ENCODE peak calls at places on chromosomes 16 and 17, in nine cellular contexts. P is heart right ventricle; Z is CD4-positive, CD25-positive, alpha-beta regulatory T cell; N is CD8-positive, alpha-beta memory T cell; X is IMR-90; G is Karpas-422; O is fibroblast of lung; R is upper lobe of left lung; V is colonic mucosa. U is an unnamed sample. For H3K4me1 and H3K27me3, the result is how much of the 10 kb centered on the place peaks cover.

GRCh38 chr17:1211287-1211686 is 31.5 kb upstream of the ABR start:
- DNase-seq in P (no peak), Z (no peak), N (no peak), X (no peak), G (no peak), O (no peak), R (no peak), V (no peak), U (no peak)

GRCh38 chr16:64440005-64440404 is 681.9 kb downstream of the CDH11 start:
- DNase-seq in P (no peak), Z (no peak), N (no peak), X (no peak), G (no peak), O (no peak), R (no peak), V (no peak), U (no peak)

GRCh38 chr17:74833501-74834361 is 26.0 kb downstream of the GRIN2C start:
- DNase-seq in P (no peak), Z (no peak), N (no peak), X (peak), G (peak), O (no peak), R (no peak), V (no peak), U (no peak)

GRCh38 chr17:37650419-37651003 is 7.3 kb upstream of the DDX52 start:
- DNase-seq in P (peak), Z (no peak), N (no peak), X (peak), G (peak), O (peak), R (no peak), V (peak), U (no peak)

GRCh38 chr17:78137392-78138203 is 7.0 kb downstream of the TMC8 start:
- DNase-seq in P (no peak), Z (peak), N (peak), X (no peak), G (peak), O (no peak), R (peak), V (no peak), U (peak)

GRCh38 chr17:57422574-57423164 is 166.3 kb downstream of the MSI2 start:
- DNase-seq in P (peak), Z (peak), N (no peak), X (peak), G (peak), O (peak), R (no peak), V (no peak), U (no peak)

GRCh38 chr17:81150379-81151038 is 14.8 kb upstream of the PVALEF start:
- DNase-seq in P (no peak), Z (no peak), N (no peak), X (no peak), G (no peak), O (no peak), R (peak), V (no peak), U (no peak)

GRCh38 chr16:8720080-8720966 is 45.9 kb downstream of the ABAT start:
- DNase-seq in P (peak), Z (no peak), N (no peak), X (no peak), G (no peak), O (no peak), R (no peak), V (no peak), U (no peak)

GRCh38 chr16:68400083-68400923 is 48.0 kb downstream of the SMPD3 start:
- DNase-seq in P (no peak), Z (no peak), N (no peak), X (no peak), G (no peak), O (no peak), R (no peak), V (no peak), U (no peak)

GRCh38 chr17:19359856-19360255 is 2.7 kb downstream of the B9D1 start:
- DNase-seq in P (no peak), Z (no peak), N (peak), X (no peak), G (no peak), O (no peak), R (no peak), V (no peak), U (no peak)

GRCh38 chr16:2466667-2467300 is 4.3 kb upstream of the NTN3 start:
- DNase-seq in P (no peak), Z (no peak), N (no peak), X (no peak), G (peak), O (no peak), R (peak), V (no peak), U (no peak)

GRCh38 chr17:40363480-40363838 is 1.1 kb downstream of the GJD3 start:
- DNase-seq in P (peak), Z (peak), N (no peak), X (no peak), G (no peak), O (no peak), R (peak), V (no peak), U (no peak)

GRCh38 chr16:30526137-30526822 is at the start of gene ZNF768:
- DNase-seq in P (no peak), Z (no peak), N (no peak), X (no peak), G (peak), O (peak), R (no peak), V (peak), U (no peak)

GRCh38 chr17:35889241-35889640 is 9.1 kb upstream of the CCL5 start:
- DNase-seq in P (no peak), Z (no peak), N (peak), X (no peak), G (no peak), O (no peak), R (no peak), V (no peak), U (no peak)

GRCh38 chr17:75228305-75228704 is 22.8 kb downstream of the NUP85 start:
- DNase-seq in P (no peak), Z (no peak), N (no peak), X (no peak), G (no peak), O (no peak), R (no peak), V (no peak), U (no peak)

GRCh38 chr16:30052671-30053372 is 12.7 kb upstream of the ALDOA start:
- DNase-seq in P (peak), Z (peak), N (peak), X (peak), G (peak), O (peak), R (peak), V (peak), U (peak)

GRCh38 chr17:45942284-45942683 is 47.9 kb downstream of the MAPT start:
- DNase-seq in P (peak), Z (no peak), N (no peak), X (no peak), G (no peak), O (peak), R (no peak), V (no peak), U (no peak)

GRCh38 chr17:76868176-76868668 is at the start of gene MGAT5B:
- DNase-seq in P (peak), Z (peak), N (peak), X (peak), G (peak), O (peak), R (peak), V (peak), U (peak)

GRCh38 chr17:50452627-50453300 is 15.9 kb downstream of the CHAD start:
- DNase-seq in P (no peak), Z (no peak), N (no peak), X (peak), G (no peak), O (peak), R (no peak), V (peak), U (no peak)

GRCh38 chr17:16352838-16353701 is at the start of gene CENPV:
- DNase-seq in P (no peak), Z (peak), N (peak), X (peak), G (peak), O (peak), R (peak), V (peak), U (peak)

GRCh38 chr17:50052241-50052788 is 3.6 kb upstream of the ITGA3 start:
- DNase-seq in P (no peak), Z (no peak), N (peak), X (no peak), G (no peak), O (no peak), R (no peak), V (peak), U (no peak)

GRCh38 chr17:43341705-43342600 is 56.8 kb upstream of the ARL4D start:
- DNase-seq in P (no peak), Z (peak), N (no peak), X (peak), G (no peak), O (peak), R (no peak), V (no peak), U (no peak)

GRCh38 chr17:48351916-48352332 is 78.1 kb downstream of the SKAP1 start:
- DNase-seq in P (no peak), Z (peak), N (no peak), X (peak), G (peak), O (peak), R (no peak), V (no peak), U (no peak)

GRCh38 chr16:70156207-70156978 is 17.2 kb upstream of the CLEC18C start:
- DNase-seq in P (no peak), Z (no peak), N (peak), X (no peak), G (no peak), O (no peak), R (no peak), V (no peak), U (no peak)

GRCh38 chr16:83992624-83993023 is 24.6 kb downstream of the NECAB2 start:
- DNase-seq in P (peak), Z (no peak), N (peak), X (peak), G (no peak), O (peak), R (no peak), V (no peak), U (no peak)

GRCh38 chr17:19716108-19717030 is at the start of gene SLC47A2:
- DNase-seq in P (peak), Z (no peak), N (no peak), X (no peak), G (no peak), O (no peak), R (no peak), V (no peak), U (no peak)

GRCh38 chr17:39755550-39756375 is 18.0 kb downstream of the GRB7 start:
- DNase-seq in P (no peak), Z (peak), N (peak), X (peak), G (peak), O (no peak), R (no peak), V (no peak), U (peak)

GRCh38 chr16:88970539-88971065 is 6.4 kb downstream of the CBFA2T3 start:
- DNase-seq in P (no peak), Z (no peak), N (no peak), X (no peak), G (no peak), O (no peak), R (peak), V (no peak), U (no peak)

GRCh38 chr17:43801844-43802243 is 21.6 kb downstream of the CFAP97D1 start:
- DNase-seq in P (no peak), Z (peak), N (no peak), X (no peak), G (no peak), O (no peak), R (no peak), V (no peak), U (no peak)

GRCh38 chr17:43634681-43635125 is 27.0 kb downstream of the MEOX1 start:
- DNase-seq in P (peak), Z (no peak), N (no peak), X (peak), G (no peak), O (peak), R (no peak), V (no peak), U (no peak)

GRCh38 chr16:66623755-66624154 is 19.3 kb downstream of the CMTM3 start:
- DNase-seq in P (no peak), Z (no peak), N (no peak), X (no peak), G (no peak), O (no peak), R (no peak), V (no peak), U (no peak)

GRCh38 chr17:42982266-42982665 is 1.9 kb downstream of the RUNDC1 start:
- DNase-seq in P (no peak), Z (no peak), N (no peak), X (no peak), G (no peak), O (no peak), R (no peak), V (no peak), U (no peak)

GRCh38 chr16:48609453-48610023 is 442 bp downstream of the N4BP1 start:
- DNase-seq in P (peak), Z (peak), N (peak), X (peak), G (peak), O (peak), R (peak), V (peak), U (no peak)

GRCh38 chr16:15961557-15962205 is 12.3 kb downstream of the ABCC1 start:
- DNase-seq in P (no peak), Z (peak), N (no peak), X (no peak), G (no peak), O (no peak), R (no peak), V (no peak), U (no peak)

GRCh38 chr16:89598199-89598598 is 15.2 kb upstream of the DPEP1 start:
- DNase-seq in P (no peak), Z (no peak), N (no peak), X (peak), G (peak), O (peak), R (no peak), V (no peak), U (no peak)

GRCh38 chr17:40018211-40019121 is 3.2 kb downstream of the CSF3 start:
- DNase-seq in P (peak), Z (no peak), N (no peak), X (no peak), G (no peak), O (peak), R (no peak), V (no peak), U (no peak)

GRCh38 chr17:28953444-28954118 is 2.3 kb upstream of the PHF12 start:
- DNase-seq in P (peak), Z (peak), N (peak), X (peak), G (peak), O (no peak), R (no peak), V (peak), U (no peak)

GRCh38 chr16:19114359-19115147 is 789 bp downstream of the ITPRIPL2 start:
- DNase-seq in P (peak), Z (no peak), N (no peak), X (peak), G (no peak), O (peak), R (peak), V (peak), U (no peak)
- H3K4me3 ChIP-seq in P (peak), Z (no peak), N (no peak), X (peak), G (no peak), O (peak), R (peak), V (peak), U (no peak)

GRCh38 chr17:4947010-4947410 is 1.3 kb downstream of the PFN1 start:
- DNase-seq in P (no peak), Z (no peak), N (no peak), X (no peak), G (no peak), O (no peak), R (no peak), V (no peak), U (no peak)
- H3K4me1 ChIP-seq in P (under half), Z (half or more), N (half or more), X (under half), G (half or more), O (under half), R (half or more), V (under half), U (half or more)

GRCh38 chr17:34571428-34572130 is 7.8 kb upstream of the TMEM132E start:
- DNase-seq in P (no peak), Z (no peak), N (no peak), X (no peak), G (no peak), O (no peak), R (no peak), V (no peak), U (no peak)

GRCh38 chr17:34578656-34579016 is 746 bp upstream of the TMEM132E start:
- DNase-seq in P (no peak), Z (no peak), N (no peak), X (no peak), G (no peak), O (no peak), R (no peak), V (no peak), U (no peak)

GRCh38 chr17:34578016-34578415 is 1.4 kb upstream of the TMEM132E start:
- DNase-seq in P (no peak), Z (no peak), N (no peak), X (no peak), G (no peak), O (no peak), R (no peak), V (no peak), U (no peak)

GRCh38 chr17:34572483-34572882 is 6.9 kb upstream of the TMEM132E start:
- DNase-seq in P (no peak), Z (no peak), N (no peak), X (no peak), G (no peak), O (no peak), R (no peak), V (no peak), U (no peak)

DNA sequence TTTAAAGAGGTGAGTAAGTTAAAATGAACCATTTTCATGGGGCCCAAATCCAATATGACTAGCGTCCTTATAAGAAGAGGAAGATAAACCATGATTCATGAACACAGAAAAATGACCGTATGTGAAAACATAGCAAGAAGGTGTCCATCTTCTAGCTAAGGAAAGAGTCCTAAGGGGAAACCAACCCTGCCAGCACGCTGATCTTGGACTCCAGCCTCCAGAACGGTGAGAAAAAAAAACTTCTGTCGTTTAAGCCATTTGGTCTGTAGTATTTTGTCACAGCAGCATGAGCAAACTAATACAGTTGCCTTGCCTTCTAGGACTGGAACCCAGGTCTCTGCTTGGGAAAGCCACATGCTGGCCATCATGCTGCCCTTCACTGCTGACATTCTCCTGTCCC is 4.2 kb upstream of the TMEM132E start:
- DNase-seq in P (no peak), Z (no peak), N (no peak), X (no peak), G (no peak), O (no peak), R (no peak), V (no peak), U (no peak)
- H3K27me3 ChIP-seq in P (half or more), Z (under half), N (under half), X (under half), G (under half), O (under half), R (under half), V (under half), U (under half)

DNA sequence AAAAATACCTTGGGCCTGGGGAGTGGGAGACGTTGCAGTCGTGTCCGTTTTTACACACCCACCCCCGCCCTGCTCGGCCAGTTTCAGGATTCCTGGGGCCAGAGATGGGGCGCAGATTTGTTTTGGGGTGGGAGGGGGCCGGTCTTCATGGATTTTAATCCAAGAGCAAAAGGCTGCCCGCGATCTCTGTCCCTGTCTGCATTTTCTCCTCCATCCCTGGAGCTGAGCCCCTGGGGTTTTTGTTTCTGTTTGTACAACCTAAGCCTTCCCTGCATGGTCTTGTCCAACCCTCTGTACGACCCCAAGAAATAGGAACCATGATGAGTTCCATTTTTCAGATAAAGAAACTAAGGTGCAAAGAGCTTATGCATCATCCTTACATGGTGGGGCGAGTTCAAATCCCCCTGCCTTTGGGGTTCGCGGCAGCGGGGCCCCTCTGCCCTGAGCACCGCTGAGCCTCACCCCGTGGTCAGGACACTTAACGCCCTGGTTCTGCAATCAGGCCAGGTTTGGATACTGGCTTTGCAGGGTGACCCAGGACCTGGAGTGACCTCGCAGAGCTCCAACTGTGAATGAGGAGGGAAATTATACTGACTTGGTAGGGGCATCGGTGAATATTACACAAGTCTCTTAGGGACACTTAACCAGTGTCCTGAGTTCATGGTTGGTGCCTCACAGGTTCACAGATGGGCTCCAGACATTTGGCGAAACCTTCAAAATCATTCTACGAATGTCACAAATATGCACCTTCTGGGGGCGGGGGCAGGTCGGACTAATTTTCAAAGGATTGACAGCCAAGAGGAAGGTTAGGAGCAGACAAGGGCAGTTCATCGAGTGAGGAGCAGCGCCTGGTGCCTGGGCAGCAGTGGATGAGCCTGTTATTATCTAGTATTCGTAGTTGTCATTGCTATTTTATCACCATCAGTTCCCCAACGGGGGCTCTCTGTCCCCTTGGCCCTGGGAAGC is 4.1 kb upstream of the FOXF1 start:
- DNase-seq in P (no peak), Z (no peak), N (no peak), X (peak), G (no peak), O (no peak), R (peak), V (no peak), U (no peak)
- H3K4me3 ChIP-seq in P (no peak), Z (no peak), N (no peak), X (peak), G (no peak), O (peak), R (peak), V (peak), U (no peak)